ENCODE peak calls at places on chromosomes 5 and 9, in nine cellular contexts. D, F, P, T, A, X, B, S and U are unnamed samples. For H3K9me3, the result is how much of the 10 kb centered on the place peaks cover.

GRCh38 chr9:104279535-104280215 is 185.6 kb downstream of the SMC2 start:
- DNase-seq in P (no peak), X (no peak), D (no peak), T (no peak), S (no peak), B (no peak), F (no peak), A (no peak), U (no peak)

GRCh38 chr9:119304566-119304965 is 64.7 kb downstream of the BRINP1 start:
- DNase-seq in F (no peak), D (no peak), S (no peak), X (no peak), T (no peak), B (no peak), P (no peak), A (no peak), U (no peak)

GRCh38 chr9:122125158-122125890 is 32.2 kb upstream of the TTLL11 start:
- DNase-seq in S (peak), T (peak), B (peak), A (peak), D (peak), X (peak), P (peak), F (peak), U (peak)

GRCh38 chr5:124538196-124538595 is 208.2 kb downstream of the ZNF608 start:
- DNase-seq in D (no peak), F (no peak), P (no peak), A (no peak), S (no peak), X (no peak), B (no peak), T (no peak), U (no peak)

GRCh38 chr5:457195-457961 is 14.4 kb downstream of the EXOC3 start:
- DNase-seq in D (peak), F (no peak), T (peak), A (no peak), S (peak), B (no peak), P (no peak), X (no peak), U (no peak)

GRCh38 chr5:135486679-135487395 is 34.7 kb upstream of the TIFAB start:
- DNase-seq in B (no peak), A (no peak), T (peak), D (no peak), X (no peak), P (no peak), S (no peak), F (no peak), U (no peak)

GRCh38 chr5:31270396-31270795 is 76.9 kb downstream of the CDH6 start:
- DNase-seq in T (no peak), X (no peak), S (no peak), F (no peak), A (no peak), D (no peak), B (peak), P (peak), U (no peak)

GRCh38 chr5:119356384-119357188 is 767 bp downstream of the TNFAIP8 start:
- DNase-seq in P (no peak), T (no peak), X (no peak), S (no peak), D (no peak), B (no peak), F (no peak), A (no peak), U (no peak)

GRCh38 chr5:72412283-72413055 is 92.3 kb downstream of the PTCD2 start:
- DNase-seq in D (no peak), F (no peak), B (no peak), A (no peak), T (no peak), S (no peak), X (no peak), P (no peak), U (no peak)

GRCh38 chr9:94593459-94594345 is at the start of gene FBP2:
- DNase-seq in T (no peak), B (no peak), A (no peak), X (no peak), P (no peak), D (no peak), S (no peak), F (no peak), U (peak)

GRCh38 chr5:1037671-1038416 is 29.2 kb downstream of the NKD2 start:
- DNase-seq in T (peak), F (no peak), D (no peak), B (no peak), S (peak), X (peak), P (no peak), A (no peak), U (peak)

GRCh38 chr9:4714266-4715016 is 26.6 kb downstream of the AK3 start:
- DNase-seq in P (no peak), A (no peak), D (no peak), X (no peak), B (no peak), T (no peak), F (no peak), S (no peak), U (no peak)

GRCh38 chr5:3187846-3188425 is 407.7 kb upstream of the IRX1 start:
- DNase-seq in X (no peak), A (no peak), S (no peak), P (no peak), T (no peak), B (no peak), F (no peak), D (no peak), U (no peak)

GRCh38 chr5:35853652-35854051 is 3.0 kb upstream of the IL7R start:
- DNase-seq in T (no peak), D (no peak), X (peak), F (no peak), A (peak), P (no peak), S (no peak), B (no peak), U (peak)

DNA sequence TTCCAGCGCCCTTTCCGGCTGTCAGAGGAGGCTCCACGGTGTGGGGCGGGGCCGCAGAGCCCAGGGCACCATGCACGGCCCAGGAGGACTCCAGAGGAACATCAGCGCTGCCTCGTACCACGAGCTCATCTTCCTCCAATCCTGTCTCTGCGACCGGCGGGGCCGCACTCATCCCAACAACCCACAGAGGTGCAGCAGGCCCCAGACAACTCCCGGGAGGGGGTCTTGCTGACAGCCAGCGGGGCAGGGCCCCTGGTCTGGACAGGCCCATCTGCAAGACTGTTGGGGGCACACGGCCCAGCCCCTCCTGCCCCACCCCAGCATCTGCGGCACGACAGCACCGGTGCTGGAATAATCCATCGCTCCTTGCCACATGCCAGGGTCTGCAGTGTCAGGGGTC is 88.8 kb downstream of the OLFM1 start:
- DNase-seq in S (no peak), B (no peak), X (no peak), T (no peak), P (no peak), D (no peak), A (no peak), F (no peak), U (peak)
- H3K9me3 ChIP-seq in S (under half), B (under half), X (under half), T (under half), P (under half), D (under half), A (under half), F (under half), U (under half)

DNA sequence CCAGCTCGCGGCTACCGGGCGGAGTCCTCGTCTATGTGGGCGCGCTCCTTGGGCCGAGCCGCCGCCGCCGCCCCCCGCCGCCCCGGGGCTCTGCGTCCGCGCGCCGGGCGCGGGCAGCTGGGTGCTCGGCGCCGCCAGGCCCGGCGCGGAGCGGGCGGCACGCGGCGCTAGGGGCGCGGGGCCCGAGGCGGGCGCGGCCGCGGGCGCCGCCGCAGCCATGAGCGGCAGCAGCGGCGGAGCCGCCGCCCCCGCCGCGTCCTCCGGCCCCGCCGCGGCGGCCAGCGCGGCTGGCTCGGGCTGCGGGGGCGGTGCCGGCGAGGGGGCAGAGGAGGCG is 334 bp downstream of the TRIO start:
- DNase-seq in B (no peak), S (no peak), A (no peak), X (no peak), T (no peak), F (no peak), P (peak), D (no peak), U (no peak)
- H3K4me3 ChIP-seq in B (peak), S (peak), A (no peak), X (peak), T (peak), F (peak), P (peak), D (peak), U (peak)

DNA sequence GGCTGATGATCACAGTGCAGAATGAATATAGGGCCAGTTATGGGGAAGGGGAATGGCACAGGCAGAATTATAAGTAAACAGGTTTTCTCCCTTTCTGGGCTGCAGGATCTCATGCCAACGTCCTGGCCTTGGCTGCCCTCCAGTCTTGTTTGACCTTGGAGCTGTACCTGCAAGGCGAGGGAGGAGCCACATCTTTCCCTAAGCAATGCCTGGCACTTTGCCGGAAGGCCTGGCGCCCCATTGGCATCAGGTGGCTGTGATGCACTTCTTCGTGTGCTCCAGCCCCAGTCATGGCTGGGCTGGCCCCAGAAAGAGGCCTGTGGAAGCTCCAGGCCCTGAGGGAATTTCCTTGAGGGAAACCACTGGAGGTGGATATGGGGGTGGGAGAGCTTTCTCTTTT is 16.7 kb upstream of the IQGAP2 start:
- DNase-seq in D (no peak), B (no peak), T (no peak), S (no peak), A (no peak), X (peak), F (peak), P (no peak), U (no peak)
- H3K27ac ChIP-seq in D (no peak), B (no peak), T (no peak), S (no peak), A (no peak), X (no peak), F (no peak), P (no peak), U (no peak)

DNA sequence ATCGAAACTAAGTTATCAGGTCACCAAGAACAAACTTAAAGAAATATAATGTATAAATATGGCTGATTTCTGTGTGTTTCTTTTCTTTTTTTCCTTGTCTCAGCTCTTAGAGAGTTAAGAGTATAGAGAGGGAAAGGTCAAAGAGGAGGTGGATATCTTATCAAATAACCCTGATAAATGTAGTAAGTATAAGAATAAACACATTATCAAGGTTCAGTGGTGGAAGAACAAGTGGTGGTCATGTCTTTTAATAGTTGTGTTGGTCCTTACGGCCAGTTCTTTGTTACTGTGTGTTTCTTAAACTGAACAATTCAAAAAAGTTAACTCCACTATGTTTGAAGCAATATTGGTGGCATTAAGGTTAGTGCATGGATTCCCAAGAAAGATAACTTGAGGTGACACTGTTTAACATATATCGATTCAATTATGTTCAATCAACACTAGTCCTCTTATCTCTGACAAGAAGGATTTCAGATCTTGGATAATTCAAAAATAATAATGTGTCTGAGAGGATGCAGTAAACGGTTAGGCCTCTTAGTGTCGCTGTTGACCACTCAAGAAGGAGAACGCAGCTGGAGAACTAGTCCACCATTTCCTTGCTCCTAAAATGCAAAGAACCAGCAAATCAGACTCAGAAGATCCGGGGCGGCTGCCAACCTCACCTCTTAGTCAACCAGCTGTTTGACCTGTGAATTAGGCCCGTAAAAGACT is at the start of gene PCDHGA3:
- DNase-seq in S (no peak), B (no peak), P (peak), T (no peak), D (peak), A (no peak), F (no peak), X (no peak), U (no peak)
- H3K9me3 ChIP-seq in S (half or more), B (under half), P (under half), T (under half), D (under half), A (under half), F (under half), X (half or more), U (under half)

GRCh38 chr9:93300585-93301081 is 116.7 kb downstream of the WNK2 start:
- DNase-seq in T (peak), F (no peak), A (no peak), X (no peak), D (peak), S (no peak), B (no peak), P (no peak), U (no peak)
- H3K4me3 ChIP-seq in T (no peak), F (no peak), A (no peak), X (no peak), D (no peak), S (no peak), B (no peak), P (no peak), U (no peak)

DNA sequence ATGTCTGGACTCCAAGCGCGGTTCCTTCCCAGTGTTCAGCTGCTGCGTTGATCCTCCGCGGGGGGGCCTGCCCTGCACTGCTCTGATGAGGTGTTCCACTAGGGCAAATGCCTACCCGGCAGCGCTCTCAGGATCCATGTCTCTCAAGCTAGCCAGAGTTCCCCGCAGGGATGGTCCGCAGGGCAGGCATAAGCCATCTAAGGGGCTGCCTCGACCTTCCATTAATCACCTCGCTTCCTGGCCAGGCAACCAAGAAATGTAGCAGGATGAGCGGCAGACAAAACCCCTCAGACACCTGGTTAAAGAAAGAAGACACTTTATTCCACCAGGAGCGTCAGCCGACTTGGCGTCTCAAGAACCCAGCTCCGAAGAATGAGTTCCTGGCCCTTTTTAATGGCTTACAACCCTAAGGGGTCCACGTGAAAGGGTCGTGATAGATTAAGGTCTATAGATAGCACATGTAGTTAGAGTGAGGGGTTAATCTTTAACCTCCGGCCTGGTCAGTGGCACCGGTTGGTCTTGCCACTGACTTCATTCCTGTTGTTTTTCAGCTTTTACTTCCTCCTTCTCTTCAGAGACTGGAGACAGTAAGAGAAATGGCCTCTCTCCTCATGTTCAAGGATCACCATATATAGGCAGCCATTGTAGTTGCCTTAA is 47.2 kb upstream of the COX7C start:
- DNase-seq in P (peak), B (no peak), F (no peak), D (peak), A (no peak), S (no peak), X (no peak), T (no peak), U (peak)
- H3K27ac ChIP-seq in P (peak), B (no peak), F (no peak), D (no peak), A (no peak), S (no peak), X (no peak), T (no peak), U (no peak)

GRCh38 chr9:84811072-84811725 is 141.7 kb downstream of the NTRK2 start:
- DNase-seq in T (no peak), S (no peak), F (no peak), P (no peak), X (no peak), D (no peak), B (no peak), A (no peak), U (no peak)
- H3K9me3 ChIP-seq in T (under half), S (under half), F (under half), P (under half), X (under half), D (under half), B (under half), A (under half), U (under half)

GRCh38 chr9:129858167-129858962 is 23.1 kb downstream of the USP20 start:
- DNase-seq in B (no peak), D (no peak), T (no peak), S (no peak), A (no peak), F (no peak), X (no peak), P (peak), U (no peak)
- H3K4me3 ChIP-seq in B (no peak), D (no peak), T (no peak), S (no peak), A (no peak), F (no peak), X (no peak), P (peak), U (no peak)

GRCh38 chr5:169837686-169838085 is 142.6 kb downstream of the INSYN2B start:
- DNase-seq in X (no peak), T (no peak), D (no peak), P (no peak), S (no peak), A (no peak), F (no peak), B (no peak), U (no peak)
- H3K27ac ChIP-seq in X (no peak), T (no peak), D (no peak), P (no peak), S (no peak), A (no peak), F (no peak), B (no peak), U (no peak)